ENCODE peak calls at places on chromosome 4, in nine cellular contexts. One of them, this sample, is unnamed.

GRCh38 chr4:139633661-139634060 is 32.0 kb upstream of the MGST2 start:
- DNase-seq in activated T-cell treated with anti-CD3 and anti-CD28 coated beads, Interleukin-2, amount 50 U/mL, for 4 hours: no peak
- DNase-seq in NB4: no peak
- DNase-seq in GM19239: no peak
- DNase-seq in activated CD8-positive, alpha-beta memory T cell treated with anti-CD3 and anti-CD28 coated beads for 48 hours: no peak
- DNase-seq in astrocyte of the spinal cord: no peak
- DNase-seq in cardiac muscle cell: peak
- DNase-seq in naive thymus-derived CD8-positive, alpha-beta T cell: no peak
- DNase-seq in kidney glomerular epithelial cell: peak
- DNase-seq in this sample: no peak

GRCh38 chr4:107689912-107690587 is 30.0 kb downstream of the PAPSS1 start:
- DNase-seq in cardiac muscle cell: no peak
- DNase-seq in activated CD8-positive, alpha-beta memory T cell treated with anti-CD3 and anti-CD28 coated beads for 48 hours: no peak
- DNase-seq in GM19239: no peak
- DNase-seq in kidney glomerular epithelial cell: peak
- DNase-seq in astrocyte of the spinal cord: peak
- DNase-seq in NB4: no peak
- DNase-seq in activated T-cell treated with anti-CD3 and anti-CD28 coated beads, Interleukin-2, amount 50 U/mL, for 4 hours: no peak
- DNase-seq in naive thymus-derived CD8-positive, alpha-beta T cell: no peak
- DNase-seq in this sample: no peak

GRCh38 chr4:5916229-5916628 is 23.3 kb upstream of the CRMP1 start:
- DNase-seq in GM19239: no peak
- DNase-seq in cardiac muscle cell: no peak
- DNase-seq in kidney glomerular epithelial cell: no peak
- DNase-seq in naive thymus-derived CD8-positive, alpha-beta T cell: no peak
- DNase-seq in activated T-cell treated with anti-CD3 and anti-CD28 coated beads, Interleukin-2, amount 50 U/mL, for 4 hours: no peak
- DNase-seq in activated CD8-positive, alpha-beta memory T cell treated with anti-CD3 and anti-CD28 coated beads for 48 hours: no peak
- DNase-seq in NB4: no peak
- DNase-seq in astrocyte of the spinal cord: no peak
- DNase-seq in this sample: no peak

GRCh38 chr4:27218013-27218412 is 357.4 kb downstream of the STIM2 start:
- DNase-seq in naive thymus-derived CD8-positive, alpha-beta T cell: no peak
- DNase-seq in GM19239: no peak
- DNase-seq in astrocyte of the spinal cord: no peak
- DNase-seq in NB4: no peak
- DNase-seq in kidney glomerular epithelial cell: no peak
- DNase-seq in cardiac muscle cell: no peak
- DNase-seq in activated CD8-positive, alpha-beta memory T cell treated with anti-CD3 and anti-CD28 coated beads for 48 hours: no peak
- DNase-seq in activated T-cell treated with anti-CD3 and anti-CD28 coated beads, Interleukin-2, amount 50 U/mL, for 4 hours: no peak
- DNase-seq in this sample: no peak

GRCh38 chr4:141713185-141713584 is 76.8 kb downstream of the IL15 start:
- DNase-seq in astrocyte of the spinal cord: no peak
- DNase-seq in NB4: no peak
- DNase-seq in GM19239: no peak
- DNase-seq in kidney glomerular epithelial cell: no peak
- DNase-seq in activated T-cell treated with anti-CD3 and anti-CD28 coated beads, Interleukin-2, amount 50 U/mL, for 4 hours: no peak
- DNase-seq in cardiac muscle cell: no peak
- DNase-seq in activated CD8-positive, alpha-beta memory T cell treated with anti-CD3 and anti-CD28 coated beads for 48 hours: no peak
- DNase-seq in naive thymus-derived CD8-positive, alpha-beta T cell: no peak
- DNase-seq in this sample: no peak

GRCh38 chr4:94536649-94537464 is 85.1 kb downstream of the PDLIM5 start:
- DNase-seq in activated T-cell treated with anti-CD3 and anti-CD28 coated beads, Interleukin-2, amount 50 U/mL, for 4 hours: no peak
- DNase-seq in GM19239: no peak
- DNase-seq in activated CD8-positive, alpha-beta memory T cell treated with anti-CD3 and anti-CD28 coated beads for 48 hours: no peak
- DNase-seq in cardiac muscle cell: no peak
- DNase-seq in naive thymus-derived CD8-positive, alpha-beta T cell: no peak
- DNase-seq in NB4: no peak
- DNase-seq in astrocyte of the spinal cord: no peak
- DNase-seq in kidney glomerular epithelial cell: no peak
- DNase-seq in this sample: no peak

GRCh38 chr4:3785292-3785565 is 19.0 kb downstream of the ADRA2C start:
- DNase-seq in activated T-cell treated with anti-CD3 and anti-CD28 coated beads, Interleukin-2, amount 50 U/mL, for 4 hours: no peak
- DNase-seq in kidney glomerular epithelial cell: no peak
- DNase-seq in naive thymus-derived CD8-positive, alpha-beta T cell: no peak
- DNase-seq in astrocyte of the spinal cord: no peak
- DNase-seq in cardiac muscle cell: no peak
- DNase-seq in GM19239: no peak
- DNase-seq in NB4: no peak
- DNase-seq in activated CD8-positive, alpha-beta memory T cell treated with anti-CD3 and anti-CD28 coated beads for 48 hours: no peak
- DNase-seq in this sample: no peak

GRCh38 chr4:93183589-93183988 is 645.0 kb upstream of the ATOH1 start:
- DNase-seq in cardiac muscle cell: peak
- DNase-seq in activated T-cell treated with anti-CD3 and anti-CD28 coated beads, Interleukin-2, amount 50 U/mL, for 4 hours: no peak
- DNase-seq in astrocyte of the spinal cord: peak
- DNase-seq in kidney glomerular epithelial cell: peak
- DNase-seq in naive thymus-derived CD8-positive, alpha-beta T cell: no peak
- DNase-seq in NB4: no peak
- DNase-seq in GM19239: no peak
- DNase-seq in activated CD8-positive, alpha-beta memory T cell treated with anti-CD3 and anti-CD28 coated beads for 48 hours: no peak
- DNase-seq in this sample: no peak

GRCh38 chr4:40363945-40364344 is 28.8 kb downstream of the CHRNA9 start:
- DNase-seq in naive thymus-derived CD8-positive, alpha-beta T cell: no peak
- DNase-seq in activated CD8-positive, alpha-beta memory T cell treated with anti-CD3 and anti-CD28 coated beads for 48 hours: no peak
- DNase-seq in cardiac muscle cell: peak
- DNase-seq in kidney glomerular epithelial cell: no peak
- DNase-seq in astrocyte of the spinal cord: no peak
- DNase-seq in activated T-cell treated with anti-CD3 and anti-CD28 coated beads, Interleukin-2, amount 50 U/mL, for 4 hours: no peak
- DNase-seq in GM19239: no peak
- DNase-seq in NB4: no peak
- DNase-seq in this sample: no peak

GRCh38 chr4:177107288-177107901 is 202.3 kb upstream of the NEIL3 start:
- DNase-seq in kidney glomerular epithelial cell: peak
- DNase-seq in GM19239: no peak
- DNase-seq in NB4: no peak
- DNase-seq in activated T-cell treated with anti-CD3 and anti-CD28 coated beads, Interleukin-2, amount 50 U/mL, for 4 hours: no peak
- DNase-seq in astrocyte of the spinal cord: peak
- DNase-seq in activated CD8-positive, alpha-beta memory T cell treated with anti-CD3 and anti-CD28 coated beads for 48 hours: no peak
- DNase-seq in cardiac muscle cell: no peak
- DNase-seq in naive thymus-derived CD8-positive, alpha-beta T cell: no peak
- DNase-seq in this sample: no peak

GRCh38 chr4:22485751-22486150 is 30.1 kb downstream of the ADGRA3 start:
- DNase-seq in cardiac muscle cell: no peak
- DNase-seq in kidney glomerular epithelial cell: peak
- DNase-seq in activated T-cell treated with anti-CD3 and anti-CD28 coated beads, Interleukin-2, amount 50 U/mL, for 4 hours: no peak
- DNase-seq in NB4: no peak
- DNase-seq in astrocyte of the spinal cord: peak
- DNase-seq in GM19239: no peak
- DNase-seq in activated CD8-positive, alpha-beta memory T cell treated with anti-CD3 and anti-CD28 coated beads for 48 hours: no peak
- DNase-seq in naive thymus-derived CD8-positive, alpha-beta T cell: no peak
- DNase-seq in this sample: no peak

GRCh38 chr4:103099691-103100392 is at the start of gene BDH2:
- DNase-seq in activated T-cell treated with anti-CD3 and anti-CD28 coated beads, Interleukin-2, amount 50 U/mL, for 4 hours: peak
- DNase-seq in cardiac muscle cell: peak
- DNase-seq in activated CD8-positive, alpha-beta memory T cell treated with anti-CD3 and anti-CD28 coated beads for 48 hours: no peak
- DNase-seq in astrocyte of the spinal cord: peak
- DNase-seq in NB4: peak
- DNase-seq in GM19239: peak
- DNase-seq in naive thymus-derived CD8-positive, alpha-beta T cell: peak
- DNase-seq in kidney glomerular epithelial cell: peak
- DNase-seq in this sample: peak

GRCh38 chr4:41442818-41443217 is 95.1 kb upstream of the LIMCH1 start:
- DNase-seq in activated T-cell treated with anti-CD3 and anti-CD28 coated beads, Interleukin-2, amount 50 U/mL, for 4 hours: no peak
- DNase-seq in kidney glomerular epithelial cell: no peak
- DNase-seq in cardiac muscle cell: no peak
- DNase-seq in activated CD8-positive, alpha-beta memory T cell treated with anti-CD3 and anti-CD28 coated beads for 48 hours: no peak
- DNase-seq in GM19239: no peak
- DNase-seq in naive thymus-derived CD8-positive, alpha-beta T cell: no peak
- DNase-seq in astrocyte of the spinal cord: no peak
- DNase-seq in NB4: no peak
- DNase-seq in this sample: no peak

GRCh38 chr4:122823476-122823875 is 3.2 kb upstream of the FGF2 start:
- DNase-seq in naive thymus-derived CD8-positive, alpha-beta T cell: no peak
- DNase-seq in activated T-cell treated with anti-CD3 and anti-CD28 coated beads, Interleukin-2, amount 50 U/mL, for 4 hours: no peak
- DNase-seq in NB4: peak
- DNase-seq in astrocyte of the spinal cord: no peak
- DNase-seq in activated CD8-positive, alpha-beta memory T cell treated with anti-CD3 and anti-CD28 coated beads for 48 hours: no peak
- DNase-seq in GM19239: no peak
- DNase-seq in cardiac muscle cell: no peak
- DNase-seq in kidney glomerular epithelial cell: no peak
- DNase-seq in this sample: no peak

This sample was measured in CD4-positive, CD25-positive, alpha-beta regulatory T cell.